ENCODE peak calls at places on chromosomes 12 and 14, in four cellular contexts. D is heart left ventricle, X is GM06990, Q is osteoblast. I is an unnamed sample.

GRCh38 chr12:109606261-109607028 is 32.9 kb downstream of the MVK start:
- DNase-seq in D (no peak), X (no peak), Q (no peak), I (no peak)

GRCh38 chr14:82854131-82854530 is 1320.5 kb upstream of the SEL1L start:
- DNase-seq in D (no peak), X (no peak), Q (no peak), I (no peak)

GRCh38 chr12:43345023-43345422 is 207.0 kb downstream of the ADAMTS20 start:
- DNase-seq in D (no peak), X (no peak), Q (no peak), I (no peak)

GRCh38 chr12:117863004-117863709 is 105.6 kb downstream of the KSR2 start:
- DNase-seq in D (no peak), X (no peak), Q (peak; percentile 90), I (peak; percentile 10)

GRCh38 chr12:40375076-40375475 is 150.3 kb downstream of the LRRK2 start:
- DNase-seq in D (no peak), X (no peak), Q (no peak), I (no peak)

GRCh38 chr12:12722351-12723146 is 5.4 kb downstream of the CDKN1B start:
- DNase-seq in D (no peak), X (peak; percentile 47), Q (no peak), I (no peak)

GRCh38 chr12:3520168-3520567 is 29.2 kb downstream of the PRMT8 start:
- DNase-seq in D (no peak), X (no peak), Q (no peak), I (no peak)

GRCh38 chr12:75390156-75390898 is 562 bp upstream of the GLIPR1L2 start:
- DNase-seq in D (no peak), X (no peak), Q (no peak), I (no peak)

GRCh38 chr12:2336409-2336829 is 283.6 kb downstream of the CACNA1C start:
- DNase-seq in D (no peak), X (peak; percentile 50), Q (peak; percentile 80), I (peak; percentile 91)

GRCh38 chr12:468671-469389 is 9.1 kb downstream of the B4GALNT3 start:
- DNase-seq in D (no peak), X (no peak), Q (no peak), I (no peak)

GRCh38 chr12:51971679-51972423 is 20.4 kb downstream of the ACVR1B start:
- DNase-seq in D (no peak), X (no peak), Q (no peak), I (no peak)

GRCh38 chr12:73612571-73612970 is 925.1 kb upstream of the ATXN7L3B start:
- DNase-seq in D (no peak), X (no peak), Q (no peak), I (no peak)

GRCh38 chr14:59294662-59294992 is 106.2 kb downstream of the DAAM1 start:
- DNase-seq in D (no peak), X (no peak), Q (peak; percentile 11), I (peak; percentile 62)

GRCh38 chr12:116188581-116188980 is 88.9 kb downstream of the MED13L start:
- DNase-seq in D (no peak), X (no peak), Q (no peak), I (no peak)

GRCh38 chr12:90322006-90322405 is 613.4 kb upstream of the ATP2B1 start:
- DNase-seq in D (no peak), X (no peak), Q (no peak), I (no peak)

GRCh38 chr12:132478845-132479244 is 11.1 kb upstream of the FBRSL1 start:
- DNase-seq in D (no peak), X (no peak), Q (peak; percentile 90), I (no peak)

GRCh38 chr12:60035835-60036234 is 440.0 kb downstream of the SLC16A7 start:
- DNase-seq in D (no peak), X (no peak), Q (no peak), I (peak; percentile 0)

GRCh38 chr14:35122696-35123387 is 490 bp downstream of the PRORP start:
- DNase-seq in D (no peak), X (no peak), Q (peak; percentile 62), I (no peak)

GRCh38 chr12:74066476-74066875 is 471.2 kb upstream of the ATXN7L3B start:
- DNase-seq in D (no peak), X (no peak), Q (no peak), I (no peak)

GRCh38 chr14:37550511-37550910 is 44.5 kb downstream of the FOXA1 start:
- DNase-seq in D (no peak), X (no peak), Q (peak; percentile 41), I (peak; percentile 78)

GRCh38 chr12:56461235-56462159 is 6.9 kb upstream of the SPRYD4 start:
- DNase-seq in D (no peak), X (no peak), Q (no peak), I (no peak)

GRCh38 chr14:65866906-65867305 is 454.4 kb downstream of the FUT8 start:
- DNase-seq in D (no peak), X (no peak), Q (no peak), I (no peak)

GRCh38 chr14:68856572-68856971 is 63.7 kb upstream of the ZFP36L1 start:
- DNase-seq in D (no peak), X (no peak), Q (peak; percentile 15), I (peak; percentile 34)

GRCh38 chr12:91098942-91099341 is 12.4 kb downstream of the LUM start:
- DNase-seq in D (no peak), X (no peak), Q (peak; percentile 31), I (peak; percentile 72)

GRCh38 chr12:131894981-131895639 is 688 bp downstream of the ULK1 start:
- DNase-seq in D (no peak), X (peak; percentile 39), Q (peak; percentile 90), I (no peak)

GRCh38 chr12:131065279-131065678 is 111.6 kb downstream of the ADGRD1 start:
- DNase-seq in D (no peak), X (no peak), Q (no peak), I (no peak)

GRCh38 chr12:48816148-48816854 is 2.0 kb upstream of the CACNB3 start:
- DNase-seq in D (no peak), X (no peak), Q (peak; percentile 66), I (no peak)

GRCh38 chr14:86646688-86647687 is 1117.0 kb downstream of the FLRT2 start:
- DNase-seq in D (no peak), X (no peak), Q (no peak), I (no peak)

GRCh38 chr12:117012189-117012805 is 86.9 kb downstream of the TESC start:
- DNase-seq in D (no peak), X (no peak), Q (peak; percentile 93), I (peak; percentile 70)

GRCh38 chr12:1593232-1594044 is 943 bp downstream of the FBXL14 start:
- DNase-seq in D (peak; percentile 78), X (peak; percentile 78), Q (peak; percentile 81), I (no peak)

GRCh38 chr14:93303659-93304058 is 29.2 kb downstream of the BTBD7 start:
- DNase-seq in D (no peak), X (no peak), Q (no peak), I (no peak)

GRCh38 chr14:54420478-54421116 is 20.6 kb downstream of the CNIH1 start:
- DNase-seq in D (no peak), X (no peak), Q (no peak), I (no peak)

GRCh38 chr12:12701457-12701856 is 5.5 kb upstream of the GPR19 start:
- DNase-seq in D (no peak), X (no peak), Q (no peak), I (no peak)

GRCh38 chr14:95850429-95850828 is 26.2 kb upstream of the TUNAR start:
- DNase-seq in D (no peak), X (no peak), Q (no peak), I (no peak)

GRCh38 chr12:92338671-92339070 is 193.0 kb upstream of the BTG1 start:
- DNase-seq in D (no peak), X (no peak), Q (no peak), I (no peak)

GRCh38 chr14:69006346-69006745 is 27.2 kb upstream of the ACTN1 start:
- DNase-seq in D (no peak), X (no peak), Q (no peak), I (no peak)

GRCh38 chr12:56208014-56208413 is 13.7 kb downstream of the RNF41 start:
- DNase-seq in D (no peak), X (no peak), Q (no peak), I (no peak)

GRCh38 chr14:104968541-104969401 is 9.4 kb downstream of the AHNAK2 start:
- DNase-seq in D (peak; percentile 58), X (no peak), Q (peak; percentile 94), I (no peak)
- TF ChIP-seq CTCF in D (no peak), X (no peak), Q (peak; percentile 40), I (no peak)

DNA sequence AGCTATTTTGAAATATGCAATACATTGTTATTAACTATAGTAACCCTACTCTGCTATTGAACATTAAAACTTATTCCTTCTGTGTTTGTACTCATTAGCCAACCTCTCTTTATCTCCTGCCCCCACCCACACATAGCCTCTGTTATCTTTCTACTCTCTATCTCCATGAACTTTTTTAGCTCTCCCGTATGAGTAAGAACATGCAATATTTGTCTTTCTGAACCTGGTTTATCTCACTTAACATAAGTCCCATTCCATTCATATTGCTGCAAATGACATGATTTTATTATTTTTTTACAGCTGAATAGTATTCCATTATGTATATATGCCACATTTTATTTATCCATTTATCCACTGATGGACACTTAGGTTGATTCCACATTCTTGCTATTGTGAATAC is 79.0 kb upstream of the AMIGO2 start:
- DNase-seq in D (no peak), X (no peak), Q (no peak), I (no peak)
- H3K27me3 ChIP-seq in D (no peaks in the 10 kb centered on the region), X (no peaks in the 10 kb centered on the region), Q (no peaks in the 10 kb centered on the region), I (no peaks in the 10 kb centered on the region)

GRCh38 chr12:21852251-21852650 is 77.7 kb upstream of the KCNJ8 start:
- DNase-seq in D (no peak), X (no peak), Q (peak; percentile 65), I (no peak)

GRCh38 chr12:21849878-21850277 is 75.4 kb upstream of the KCNJ8 start:
- DNase-seq in D (no peak), X (no peak), Q (no peak), I (no peak)

GRCh38 chr12:21850419-21850818 is 75.9 kb upstream of the KCNJ8 start:
- DNase-seq in D (no peak), X (no peak), Q (no peak), I (no peak)

GRCh38 chr12:21848192-21848591 is 73.7 kb upstream of the KCNJ8 start:
- DNase-seq in D (no peak), X (no peak), Q (no peak), I (no peak)

GRCh38 chr12:21851151-21851550 is 76.6 kb upstream of the KCNJ8 start:
- DNase-seq in D (no peak), X (no peak), Q (no peak), I (no peak)
- H3K4me3 ChIP-seq in D (no peak overlapping the region), X (no peak overlapping the region), Q (no peak overlapping the region), I (no peak overlapping the region)

DNA sequence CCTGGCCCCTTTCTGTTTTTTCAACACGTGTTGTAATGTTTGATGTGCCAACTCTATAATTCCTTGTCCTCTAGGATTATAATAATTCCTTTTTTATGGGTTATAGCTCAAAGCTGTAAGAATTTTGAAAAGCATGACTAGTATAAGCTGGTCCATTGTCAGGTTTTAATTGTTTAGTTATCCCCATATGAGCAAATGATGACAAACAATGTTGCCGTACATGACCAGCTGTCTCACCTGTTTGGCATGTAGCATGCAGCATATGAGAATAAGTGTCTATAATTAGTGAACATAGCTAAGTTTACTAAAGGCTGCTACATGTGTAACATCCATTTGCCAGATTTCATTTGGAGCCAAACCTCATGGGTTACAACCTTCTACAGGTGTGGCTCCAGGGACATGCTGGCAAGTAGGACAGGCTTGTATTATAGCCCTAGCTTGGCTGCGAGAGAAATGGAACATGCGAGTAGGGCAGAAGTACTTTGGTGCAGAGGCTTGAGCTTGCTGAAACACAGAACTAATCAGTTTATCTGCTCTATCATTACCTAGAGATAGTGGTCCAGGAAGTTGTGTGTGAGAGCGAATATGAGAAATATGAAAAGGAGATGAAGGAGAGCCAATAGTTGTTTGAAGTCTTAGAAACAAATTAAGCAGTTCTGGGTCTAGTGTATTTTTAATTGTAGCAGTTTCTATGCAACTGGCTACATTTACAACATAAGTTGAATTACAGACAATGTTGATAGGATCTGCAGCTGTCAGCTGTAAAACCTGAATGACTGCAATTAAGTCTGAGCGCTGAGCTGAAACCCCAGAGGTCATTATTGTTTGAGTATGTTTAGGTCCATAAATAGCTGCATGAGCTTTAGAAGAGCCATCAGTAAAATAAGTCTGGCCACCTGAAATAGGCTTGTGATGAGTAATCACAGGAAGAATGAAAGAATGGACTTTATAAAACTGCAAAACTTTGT is 22.6 kb upstream of the MAPKAPK5 start:
- DNase-seq in D (no peak), X (no peak), Q (no peak), I (no peak)
- TF ChIP-seq CTCF in D (no peak), X (no peak), Q (no peak), I (no peak)

I was measured in BJ.